ENCODE peak calls at places on chromosome 5, in ten cellular contexts. J, P, C, N, V, X, Z, S, Q and O are unnamed samples.

GRCh38 chr5:53069626-53070025 is 39.9 kb downstream of the MOCS2 start:
- DNase-seq in J (peak; percentile 16), P (no peak), C (no peak), N (no peak), V (no peak), X (no peak), Z (peak; percentile 85), S (no peak), Q (peak; percentile 83), O (peak; percentile 85)

GRCh38 chr5:150022163-150022540 is 21.6 kb downstream of the HMGXB3 start:
- DNase-seq in J (no peak), P (no peak), C (no peak), N (peak; percentile 93), V (no peak), X (no peak), Z (peak; percentile 52), S (no peak), Q (no peak), O (peak; percentile 95)

GRCh38 chr5:141883948-141884318 is 5.7 kb upstream of the PCDH1 start:
- DNase-seq in J (no peak), P (no peak), C (no peak), N (no peak), V (no peak), X (no peak), Z (no peak), S (no peak), Q (no peak), O (no peak)

GRCh38 chr5:14331377-14331776 is 188.2 kb downstream of the TRIO start:
- DNase-seq in J (no peak), P (peak; percentile 8), C (no peak), N (peak; percentile 39), V (no peak), X (no peak), Z (no peak), S (no peak), Q (peak; percentile 60), O (no peak)

GRCh38 chr5:98504488-98504887 is 269.0 kb upstream of the RGMB start:
- DNase-seq in J (no peak), P (no peak), C (no peak), N (no peak), V (no peak), X (no peak), Z (no peak), S (no peak), Q (no peak), O (no peak)

GRCh38 chr5:32217886-32218396 is 43.8 kb upstream of the GOLPH3 start:
- DNase-seq in J (no peak), P (peak; percentile 23), C (no peak), N (peak; percentile 42), V (no peak), X (no peak), Z (no peak), S (peak; percentile 12), Q (no peak), O (no peak)

GRCh38 chr5:96669919-96670318 is 7.7 kb downstream of the CAST start:
- DNase-seq in J (no peak), P (no peak), C (no peak), N (no peak), V (no peak), X (no peak), Z (no peak), S (no peak), Q (no peak), O (no peak)

GRCh38 chr5:157956271-157956885 is 97.4 kb upstream of the CLINT1 start:
- DNase-seq in J (no peak), P (no peak), C (no peak), N (no peak), V (no peak), X (no peak), Z (no peak), S (no peak), Q (no peak), O (peak; percentile 25)

GRCh38 chr5:165188555-165189260 is 1683.3 kb downstream of the MAT2B start:
- DNase-seq in J (no peak), P (no peak), C (no peak), N (no peak), V (no peak), X (no peak), Z (no peak), S (no peak), Q (no peak), O (no peak)

GRCh38 chr5:176673651-176674583 is 26.6 kb downstream of the TSPAN17 start:
- DNase-seq in J (no peak), P (no peak), C (no peak), N (no peak), V (no peak), X (no peak), Z (no peak), S (no peak), Q (no peak), O (no peak)

GRCh38 chr5:159324097-159324760 is 6.1 kb downstream of the IL12B start:
- DNase-seq in J (no peak), P (no peak), C (no peak), N (peak; percentile 90), V (no peak), X (no peak), Z (peak; percentile 86), S (no peak), Q (no peak), O (peak; percentile 59)

GRCh38 chr5:106086352-106086751 is 1584.4 kb downstream of the EFNA5 start:
- DNase-seq in J (no peak), P (no peak), C (no peak), N (no peak), V (no peak), X (no peak), Z (no peak), S (no peak), Q (no peak), O (no peak)